ENCODE peak calls at places on chromosomes 6 and 20, in four cellular contexts. C is body of pancreas, V is uterus, J is A549. R is an unnamed sample. For H3K4me1, the result is how much of the 10 kb centered on the place peaks cover.

GRCh38 chr6:140980265-140980887 is 1152.3 kb upstream of the GJE1 start:
- DNase-seq in J (no peak), C (no peak), V (no peak), R (no peak)

GRCh38 chr6:37244430-37245310 is 12.9 kb upstream of the TBC1D22B start:
- DNase-seq in J (no peak), V (peak), C (peak), R (no peak)

GRCh38 chr20:59818911-59819310 is 114.5 kb downstream of the SYCP2 start:
- DNase-seq in J (no peak), V (peak), C (no peak), R (peak)

GRCh38 chr6:162904069-162904663 is 176.4 kb downstream of the PACRG start:
- DNase-seq in C (no peak), J (no peak), V (no peak), R (no peak)

GRCh38 chr6:154824076-154824475 is 90.9 kb downstream of the SCAF8 start:
- DNase-seq in C (no peak), J (no peak), V (no peak), R (no peak)

GRCh38 chr6:138593100-138593877 is 94.0 kb upstream of the NHSL1 start:
- DNase-seq in C (peak), J (peak), V (peak), R (no peak)

GRCh38 chr20:19506021-19506420 is 252.0 kb upstream of the RIN2 start:
- DNase-seq in C (no peak), J (no peak), V (no peak), R (no peak)

GRCh38 chr20:59565768-59566461 is 38.4 kb upstream of the PHACTR3 start:
- DNase-seq in C (no peak), J (no peak), V (no peak), R (peak)

GRCh38 chr6:90068264-90068663 is 174.0 kb downstream of the GJA10 start:
- DNase-seq in V (no peak), C (no peak), J (no peak), R (no peak)

GRCh38 chr6:116200619-116201249 is 53.1 kb downstream of the TSPYL4 start:
- DNase-seq in V (no peak), C (no peak), J (no peak), R (no peak)

GRCh38 chr6:15948930-15949900 is 179.7 kb upstream of the MYLIP start:
- DNase-seq in C (peak), J (peak), V (no peak), R (no peak)

GRCh38 chr6:165845488-165845887 is 182.4 kb upstream of the PDE10A start:
- DNase-seq in V (no peak), J (no peak), C (no peak), R (no peak)

GRCh38 chr6:156107514-156108150 is 652.0 kb upstream of the NOX3 start:
- DNase-seq in V (no peak), J (no peak), C (no peak), R (no peak)

GRCh38 chr20:25576783-25577530 is 8.4 kb downstream of the NINL start:
- DNase-seq in C (no peak), V (no peak), J (no peak), R (peak)

GRCh38 chr6:127515794-127516675 is 3.1 kb downstream of the MTCL3 start:
- DNase-seq in C (peak), V (peak), J (no peak), R (peak)

GRCh38 chr6:123518441-123519190 is 118.1 kb downstream of the TRDN start:
- DNase-seq in V (no peak), C (no peak), J (no peak), R (no peak)

GRCh38 chr6:27129095-27129815 is 118.2 kb upstream of the PRSS16 start:
- DNase-seq in V (no peak), C (no peak), J (no peak), R (no peak)

GRCh38 chr6:143522034-143522600 is 10.6 kb upstream of the FUCA2 start:
- DNase-seq in V (no peak), C (no peak), J (no peak), R (no peak)

GRCh38 chr6:118240878-118241528 is 307.1 kb upstream of the PLN start:
- DNase-seq in V (no peak), J (no peak), C (no peak), R (no peak)

GRCh38 chr6:170152111-170152926 is 138.6 kb downstream of the DLL1 start:
- DNase-seq in C (peak), J (no peak), V (peak), R (peak)

GRCh38 chr6:43924222-43924702 is 154.3 kb downstream of the VEGFA start:
- DNase-seq in C (peak), J (no peak), V (no peak), R (peak)

GRCh38 chr6:9699890-9700289 is 715.0 kb downstream of the TFAP2A start:
- DNase-seq in V (no peak), J (no peak), C (no peak), R (no peak)

DNA sequence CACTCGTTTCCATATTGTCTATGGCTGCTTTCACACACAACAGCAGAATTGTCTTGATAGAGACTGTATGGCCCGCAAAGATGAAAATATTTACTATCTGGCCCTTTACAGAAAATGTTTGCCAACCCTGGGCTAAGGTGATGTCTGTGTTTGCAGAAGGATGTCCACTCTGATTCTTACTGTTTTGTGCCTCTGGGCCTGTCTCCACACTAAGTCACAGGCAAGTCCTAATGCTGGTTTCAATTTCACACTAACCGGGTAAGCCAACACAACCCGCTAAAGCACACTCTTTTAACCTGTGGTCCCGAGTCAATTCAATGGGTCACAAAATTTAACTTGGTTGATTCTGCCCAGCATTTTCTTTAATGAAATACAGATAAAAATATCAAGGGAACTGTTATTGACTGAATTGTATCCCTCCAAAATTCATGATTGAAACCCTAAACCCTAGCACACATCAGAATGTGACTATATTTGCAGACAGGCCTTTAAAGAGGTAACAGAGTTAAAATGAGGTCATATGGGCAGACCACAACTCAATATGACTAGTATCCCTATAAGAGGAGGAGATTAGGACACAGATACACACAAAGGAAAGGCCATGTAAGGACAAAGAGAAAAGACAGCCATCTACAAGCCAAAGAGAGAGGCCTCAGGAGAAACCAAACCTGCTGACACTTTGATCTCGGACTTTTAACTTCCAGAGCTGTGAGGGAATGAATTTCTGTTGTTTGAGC is 78.4 kb downstream of the FYN start:
- DNase-seq in J (no peak), V (no peak), C (no peak), R (no peak)
- H3K4me1 ChIP-seq in J (under half), V (under half), C (under half), R (under half)

GRCh38 chr20:57699395-57699794 is 10.4 kb downstream of the PMEPA1 start:
- DNase-seq in J (no peak), C (no peak), V (no peak), R (no peak)
- TF ChIP-seq POLR2A in J (no peak), C (no peak), V (no peak), R (no peak)

DNA sequence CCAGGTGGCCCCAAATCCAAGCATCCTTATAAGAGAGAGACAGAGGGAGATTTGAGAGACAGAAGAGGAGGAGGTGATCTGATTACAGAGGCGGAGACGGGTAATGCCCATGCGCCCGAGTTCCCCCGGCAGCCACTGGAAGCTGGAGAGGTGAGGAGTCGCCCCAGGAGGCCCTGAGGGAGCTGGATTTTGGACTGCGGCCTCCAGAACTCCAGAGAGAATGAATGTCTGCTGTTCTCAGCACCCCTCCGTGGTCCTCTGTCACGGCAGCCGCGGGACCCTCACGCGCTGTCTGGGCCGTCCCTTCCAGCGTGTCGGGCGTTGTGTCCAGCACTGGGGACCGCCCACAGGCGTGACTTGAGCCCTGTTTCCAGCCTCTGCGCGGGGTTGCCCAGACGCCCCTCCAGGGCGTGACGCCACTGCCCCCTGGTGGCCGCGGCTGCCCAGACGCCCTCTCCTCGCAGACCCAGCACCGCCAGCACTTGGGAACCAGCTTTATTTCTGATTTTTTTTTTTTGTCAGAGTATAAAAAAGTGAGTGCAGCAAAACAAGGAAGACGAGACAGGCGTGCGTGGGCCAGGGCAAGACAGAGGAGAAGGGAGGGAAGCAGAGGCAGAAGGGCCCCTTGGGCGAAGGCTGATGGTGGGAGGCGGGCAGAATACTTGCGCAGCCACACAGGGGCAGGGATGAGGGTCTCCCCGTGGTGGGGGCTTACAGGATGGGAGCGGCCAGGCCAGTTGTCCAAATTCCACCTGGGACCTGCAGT is 4.1 kb upstream of the ZNF512B start:
- DNase-seq in V (peak), J (peak), C (peak), R (peak)
- H3K27ac ChIP-seq in V (no peak), J (peak), C (peak), R (no peak)

GRCh38 chr6:3409699-3410384 is 47.0 kb downstream of the SLC22A23 start:
- DNase-seq in V (no peak), J (no peak), C (peak), R (no peak)

GRCh38 chr6:3410385-3411360 is 46.2 kb downstream of the SLC22A23 start:
- DNase-seq in V (no peak), J (no peak), C (peak), R (no peak)

GRCh38 chr6:3413612-3414011 is 43.2 kb downstream of the SLC22A23 start:
- DNase-seq in C (no peak), J (no peak), V (no peak), R (no peak)

GRCh38 chr6:3412779-3413500 is 43.9 kb downstream of the SLC22A23 start:
- DNase-seq in J (no peak), V (no peak), C (no peak), R (no peak)

DNA sequence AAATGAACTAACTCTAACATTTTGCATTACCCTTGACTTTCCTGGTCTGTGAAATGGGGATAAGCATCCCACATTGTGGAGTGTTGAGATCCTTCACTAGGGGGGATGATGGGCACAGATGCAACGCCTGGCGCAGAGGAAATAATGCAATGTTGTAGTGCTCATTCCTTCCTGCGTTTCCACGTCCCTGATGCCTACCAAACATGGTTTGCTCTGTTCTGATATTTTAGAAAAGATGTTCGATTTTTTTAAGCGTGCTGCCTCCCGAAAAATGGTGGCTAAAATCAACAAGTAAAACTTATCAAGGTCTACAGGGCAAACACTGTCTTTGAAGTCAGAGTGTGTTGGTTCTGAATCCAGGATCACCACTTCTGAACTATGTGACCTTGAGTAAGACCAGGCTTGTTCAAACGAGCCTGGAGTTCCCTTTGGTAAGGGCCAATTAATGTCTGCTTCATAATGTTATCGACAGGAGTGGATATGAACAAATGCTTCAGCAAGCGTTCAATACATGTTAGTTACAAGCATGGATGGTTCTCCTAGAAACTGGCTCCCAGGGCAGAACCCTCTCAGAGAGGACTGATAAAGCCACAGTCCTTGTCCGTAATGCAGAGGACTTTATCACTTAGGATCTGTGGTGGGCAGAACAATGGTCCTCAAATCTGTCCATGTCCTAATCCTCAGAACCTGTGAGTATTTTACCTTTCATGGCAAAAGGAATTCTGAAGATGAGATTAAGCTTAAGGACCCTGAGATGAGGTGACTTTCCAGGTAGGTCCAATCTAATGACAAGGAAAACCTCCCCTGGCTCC is 44.7 kb downstream of the SLC22A23 start:
- DNase-seq in J (no peak), C (no peak), V (no peak), R (no peak)
- H3K4me1 ChIP-seq in J (under half), C (under half), V (under half), R (under half)

GRCh38 chr20:50731930-50732690 is 730 bp downstream of the PARD6B start:
- DNase-seq in V (no peak), C (no peak), J (peak), R (no peak)
- TF ChIP-seq POLR2A in V (no peak), C (no peak), J (no peak), R (no peak)

DNA sequence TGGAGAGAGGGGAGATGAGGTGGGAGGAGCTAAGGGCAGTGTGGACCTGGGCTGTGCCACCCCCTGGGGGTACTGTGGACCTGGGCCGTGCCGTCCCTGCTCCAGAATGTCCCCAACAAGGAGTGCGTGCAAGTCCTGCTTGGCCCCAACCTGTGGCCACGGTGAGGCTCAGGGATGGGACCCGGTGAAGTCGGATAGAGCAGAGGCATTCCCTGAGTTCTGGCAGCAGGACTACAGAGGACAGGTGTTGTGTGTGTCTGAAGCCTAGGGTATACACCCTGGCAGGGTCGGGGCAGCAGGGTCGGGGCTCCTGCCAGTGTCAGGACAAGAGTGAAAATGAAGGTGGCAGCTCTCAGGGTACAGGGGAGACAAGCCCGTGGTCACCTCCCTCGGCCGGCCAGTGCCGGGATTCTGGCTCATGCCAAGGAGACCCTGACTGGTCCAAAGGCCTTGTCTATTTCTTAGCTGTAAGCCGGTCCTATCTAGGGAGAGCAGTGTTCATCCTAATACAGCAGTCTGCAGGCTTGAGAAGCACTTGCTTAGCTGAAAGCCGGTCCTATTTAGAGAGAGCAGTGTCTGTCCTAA is 95.8 kb downstream of the SMOC2 start:
- DNase-seq in V (no peak), J (no peak), C (no peak), R (peak)
- H3K27ac ChIP-seq in V (peak), J (no peak), C (no peak), R (no peak)

DNA sequence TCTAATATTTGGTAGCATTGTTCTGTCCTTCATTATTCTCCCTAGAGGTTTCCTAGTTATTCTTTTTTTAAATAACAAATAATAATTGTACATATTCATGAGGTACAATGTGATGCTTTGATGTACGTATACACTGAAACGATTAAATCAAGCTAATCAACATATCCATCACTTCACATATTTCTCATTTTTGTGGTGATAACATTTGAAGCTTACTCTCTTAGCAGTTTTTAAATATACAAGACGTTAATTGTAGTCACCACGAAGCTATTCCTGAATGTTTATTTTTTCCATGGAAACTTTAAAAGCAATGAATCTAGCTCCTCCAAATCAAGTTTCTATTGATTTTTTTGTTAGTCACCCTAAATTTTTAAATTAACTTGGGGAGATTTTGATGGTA is 116.5 kb upstream of the PRND start:
- DNase-seq in C (no peak), V (no peak), J (no peak), R (no peak)
- H3K4me1 ChIP-seq in C (under half), V (under half), J (under half), R (under half)

GRCh38 chr6:105458061-105458460 is 55.2 kb upstream of the PREP start:
- DNase-seq in C (no peak), J (no peak), V (no peak), R (no peak)

GRCh38 chr6:105459884-105460283 is 57.0 kb upstream of the PREP start:
- DNase-seq in V (no peak), C (no peak), J (peak), R (no peak)

GRCh38 chr6:105460860-105461259 is 58.0 kb upstream of the PREP start:
- DNase-seq in J (no peak), C (no peak), V (no peak), R (no peak)

GRCh38 chr6:105458552-105458951 is 55.7 kb upstream of the PREP start:
- DNase-seq in J (no peak), C (no peak), V (no peak), R (no peak)

DNA sequence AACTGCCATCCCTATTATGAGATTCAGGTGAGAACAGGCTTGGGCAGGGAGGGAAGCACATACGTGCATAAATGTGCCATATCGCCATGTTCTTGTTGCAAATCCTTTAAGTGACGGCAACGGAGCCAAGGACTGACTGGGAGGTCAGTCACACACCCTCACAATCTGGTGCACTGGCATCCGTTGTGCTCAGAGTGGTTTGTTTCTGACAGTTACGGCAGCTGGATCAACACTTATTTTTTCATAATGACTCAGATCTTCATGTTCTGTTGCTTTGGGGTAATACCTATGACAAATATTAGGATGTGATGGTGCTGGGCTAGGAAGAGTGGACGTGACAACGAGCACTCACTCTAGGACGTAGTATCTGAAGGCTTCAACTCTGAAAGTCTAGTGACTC is 56.2 kb upstream of the PREP start:
- DNase-seq in V (no peak), J (no peak), C (no peak), R (no peak)
- TF ChIP-seq POLR2A in V (no peak), J (no peak), C (no peak), R (no peak)